ENCODE peak calls at places on chromosomes 12 and 14, in eight cellular contexts. One of them, this sample, is unnamed.

GRCh38 chr12:43692064-43692463 is 66.5 kb downstream of the PUS7L start:
- DNase-seq in SK-N-SH: no peak
- DNase-seq in transverse colon: no peak
- DNase-seq in ovary: no peak
- DNase-seq in GM12878: no peak
- DNase-seq in tibial nerve: no peak
- DNase-seq in HepG2: no peak
- DNase-seq in upper lobe of left lung: no peak
- DNase-seq in this sample: no peak

GRCh38 chr14:102554835-102555819 is 37.3 kb upstream of the RCOR1 start:
- DNase-seq in SK-N-SH: peak
- DNase-seq in transverse colon: peak
- DNase-seq in ovary: no peak
- DNase-seq in GM12878: no peak
- DNase-seq in tibial nerve: no peak
- DNase-seq in HepG2: no peak
- DNase-seq in upper lobe of left lung: peak
- DNase-seq in this sample: no peak

GRCh38 chr14:76346391-76347160 is 29.4 kb upstream of the ESRRB start:
- DNase-seq in SK-N-SH: no peak
- DNase-seq in transverse colon: no peak
- DNase-seq in ovary: no peak
- DNase-seq in GM12878: peak
- DNase-seq in tibial nerve: no peak
- DNase-seq in HepG2: peak
- DNase-seq in upper lobe of left lung: peak
- DNase-seq in this sample: no peak

GRCh38 chr14:99603471-99603933 is 505 bp downstream of the CCDC85C start:
- DNase-seq in SK-N-SH: no peak
- DNase-seq in transverse colon: peak
- DNase-seq in ovary: peak
- DNase-seq in GM12878: no peak
- DNase-seq in tibial nerve: no peak
- DNase-seq in HepG2: no peak
- DNase-seq in upper lobe of left lung: peak
- DNase-seq in this sample: no peak

GRCh38 chr12:114662512-114663177 is 21.3 kb downstream of the TBX3 start:
- DNase-seq in SK-N-SH: peak
- DNase-seq in transverse colon: peak
- DNase-seq in ovary: peak
- DNase-seq in GM12878: peak
- DNase-seq in tibial nerve: peak
- DNase-seq in HepG2: peak
- DNase-seq in upper lobe of left lung: no peak
- DNase-seq in this sample: no peak

GRCh38 chr12:43758247-43758727 is 303 bp downstream of the PUS7L start:
- DNase-seq in SK-N-SH: peak
- DNase-seq in transverse colon: peak
- DNase-seq in ovary: no peak
- DNase-seq in GM12878: peak
- DNase-seq in tibial nerve: no peak
- DNase-seq in HepG2: peak
- DNase-seq in upper lobe of left lung: no peak
- DNase-seq in this sample: no peak

GRCh38 chr12:69112616-69113015 is 126.8 kb upstream of the CPSF6 start:
- DNase-seq in SK-N-SH: no peak
- DNase-seq in transverse colon: no peak
- DNase-seq in ovary: no peak
- DNase-seq in GM12878: no peak
- DNase-seq in tibial nerve: no peak
- DNase-seq in HepG2: no peak
- DNase-seq in upper lobe of left lung: no peak
- DNase-seq in this sample: no peak

GRCh38 chr12:124622326-124622725 is 54.9 kb upstream of the NCOR2 start:
- DNase-seq in SK-N-SH: no peak
- DNase-seq in transverse colon: no peak
- DNase-seq in ovary: no peak
- DNase-seq in GM12878: no peak
- DNase-seq in tibial nerve: no peak
- DNase-seq in HepG2: no peak
- DNase-seq in upper lobe of left lung: no peak
- DNase-seq in this sample: no peak

GRCh38 chr12:3200032-3200617 is 122.9 kb downstream of the TSPAN9 start:
- DNase-seq in SK-N-SH: peak
- DNase-seq in transverse colon: peak
- DNase-seq in ovary: peak
- DNase-seq in GM12878: no peak
- DNase-seq in tibial nerve: no peak
- DNase-seq in HepG2: no peak
- DNase-seq in upper lobe of left lung: peak
- DNase-seq in this sample: no peak

GRCh38 chr12:32399373-32400113 is at the start of gene FGD4:
- DNase-seq in SK-N-SH: peak
- DNase-seq in transverse colon: peak
- DNase-seq in ovary: peak
- DNase-seq in GM12878: no peak
- DNase-seq in tibial nerve: peak
- DNase-seq in HepG2: peak
- DNase-seq in upper lobe of left lung: peak
- DNase-seq in this sample: peak

GRCh38 chr14:92719890-92720323 is 28.5 kb downstream of the LGMN start:
- DNase-seq in SK-N-SH: no peak
- DNase-seq in transverse colon: peak
- DNase-seq in ovary: no peak
- DNase-seq in GM12878: no peak
- DNase-seq in tibial nerve: no peak
- DNase-seq in HepG2: no peak
- DNase-seq in upper lobe of left lung: no peak
- DNase-seq in this sample: no peak

GRCh38 chr14:31265701-31266398 is 58.3 kb upstream of the HECTD1 start:
- DNase-seq in SK-N-SH: no peak
- DNase-seq in transverse colon: no peak
- DNase-seq in ovary: no peak
- DNase-seq in GM12878: no peak
- DNase-seq in tibial nerve: no peak
- DNase-seq in HepG2: peak
- DNase-seq in upper lobe of left lung: no peak
- DNase-seq in this sample: no peak

GRCh38 chr12:76785407-76785806 is 21.5 kb downstream of the ZDHHC17 start:
- DNase-seq in SK-N-SH: no peak
- DNase-seq in transverse colon: no peak
- DNase-seq in ovary: no peak
- DNase-seq in GM12878: no peak
- DNase-seq in tibial nerve: no peak
- DNase-seq in HepG2: no peak
- DNase-seq in upper lobe of left lung: no peak
- DNase-seq in this sample: no peak

GRCh38 chr14:31696378-31696777 is 135.2 kb downstream of the NUBPL start:
- DNase-seq in SK-N-SH: no peak
- DNase-seq in transverse colon: no peak
- DNase-seq in ovary: no peak
- DNase-seq in GM12878: no peak
- DNase-seq in tibial nerve: no peak
- DNase-seq in HepG2: no peak
- DNase-seq in upper lobe of left lung: no peak
- DNase-seq in this sample: no peak

GRCh38 chr14:60757617-60758016 is 23.1 kb downstream of the MNAT1 start:
- DNase-seq in SK-N-SH: no peak
- DNase-seq in transverse colon: no peak
- DNase-seq in ovary: no peak
- DNase-seq in GM12878: no peak
- DNase-seq in tibial nerve: no peak
- DNase-seq in HepG2: no peak
- DNase-seq in upper lobe of left lung: no peak
- DNase-seq in this sample: no peak

GRCh38 chr12:53644133-53644532 is 18.0 kb upstream of the ATF7 start:
- DNase-seq in SK-N-SH: no peak
- DNase-seq in transverse colon: no peak
- DNase-seq in ovary: no peak
- DNase-seq in GM12878: no peak
- DNase-seq in tibial nerve: no peak
- DNase-seq in HepG2: no peak
- DNase-seq in upper lobe of left lung: no peak
- DNase-seq in this sample: no peak

GRCh38 chr14:101360045-101360931 is 201.0 kb upstream of the DIO3 start:
- DNase-seq in SK-N-SH: no peak
- DNase-seq in transverse colon: peak
- DNase-seq in ovary: peak
- DNase-seq in GM12878: no peak
- DNase-seq in tibial nerve: peak
- DNase-seq in HepG2: no peak
- DNase-seq in upper lobe of left lung: peak
- DNase-seq in this sample: peak
- TF ChIP-seq EP300 in SK-N-SH: no peak
- TF ChIP-seq EP300 in transverse colon: peak
- TF ChIP-seq EP300 in ovary: peak
- TF ChIP-seq EP300 in GM12878: no peak
- TF ChIP-seq EP300 in tibial nerve: no peak
- TF ChIP-seq EP300 in HepG2: no peak
- TF ChIP-seq EP300 in upper lobe of left lung: no peak
- TF ChIP-seq EP300 in this sample: peak

GRCh38 chr12:65665817-65666216 is 158.5 kb upstream of the HMGA2 start:
- DNase-seq in SK-N-SH: no peak
- DNase-seq in transverse colon: no peak
- DNase-seq in ovary: no peak
- DNase-seq in GM12878: no peak
- DNase-seq in tibial nerve: no peak
- DNase-seq in HepG2: no peak
- DNase-seq in upper lobe of left lung: no peak
- DNase-seq in this sample: no peak
- H3K27ac ChIP-seq in SK-N-SH: peak
- H3K27ac ChIP-seq in transverse colon: no peak
- H3K27ac ChIP-seq in ovary: no peak
- H3K27ac ChIP-seq in GM12878: no peak
- H3K27ac ChIP-seq in tibial nerve: no peak
- H3K27ac ChIP-seq in HepG2: no peak
- H3K27ac ChIP-seq in upper lobe of left lung: no peak
- H3K27ac ChIP-seq in this sample: no peak

DNA sequence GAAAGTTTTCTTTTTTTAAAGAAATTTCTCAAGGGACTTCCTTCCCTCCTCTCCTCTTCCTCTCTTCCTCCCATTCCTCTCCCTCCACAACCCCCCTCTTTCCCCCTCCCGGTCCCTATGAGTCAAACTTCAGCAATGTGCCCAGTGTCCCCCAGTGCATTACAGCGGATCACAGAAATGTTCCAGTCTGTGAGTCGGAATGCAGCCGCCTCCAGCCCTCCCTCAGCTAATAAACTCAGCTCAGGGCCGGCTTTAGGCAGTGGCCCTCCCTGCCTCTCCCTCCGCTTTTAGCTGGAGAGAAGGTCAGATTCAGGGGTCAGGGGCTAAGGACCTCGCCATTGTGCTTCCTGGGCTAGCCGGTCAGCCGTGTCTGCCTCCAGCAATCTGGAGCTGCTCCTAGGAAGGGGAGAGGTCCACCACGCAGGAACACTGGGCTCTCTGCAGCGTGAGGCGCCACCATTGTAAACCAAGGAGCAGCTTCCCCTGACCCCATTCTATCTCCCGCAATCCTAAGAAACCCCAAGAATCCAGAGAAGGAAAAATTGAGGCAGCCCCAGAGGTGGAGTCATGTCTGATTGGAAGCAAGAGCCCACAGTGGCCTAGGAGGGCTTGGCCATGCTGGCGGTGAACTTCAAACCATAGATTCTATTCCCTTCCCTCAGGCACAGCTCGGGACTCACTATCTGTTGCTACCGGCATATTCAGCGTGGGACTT is 1.1 kb upstream of the HDAC7 start:
- DNase-seq in SK-N-SH: peak
- DNase-seq in transverse colon: peak
- DNase-seq in ovary: peak
- DNase-seq in GM12878: no peak
- DNase-seq in tibial nerve: peak
- DNase-seq in HepG2: peak
- DNase-seq in upper lobe of left lung: peak
- DNase-seq in this sample: peak
- TF ChIP-seq EP300 in SK-N-SH: no peak
- TF ChIP-seq EP300 in transverse colon: no peak
- TF ChIP-seq EP300 in ovary: no peak
- TF ChIP-seq EP300 in GM12878: no peak
- TF ChIP-seq EP300 in tibial nerve: no peak
- TF ChIP-seq EP300 in HepG2: peak
- TF ChIP-seq EP300 in upper lobe of left lung: no peak
- TF ChIP-seq EP300 in this sample: no peak

GRCh38 chr12:78964521-78964920 is 99.9 kb downstream of the SYT1 start:
- DNase-seq in SK-N-SH: no peak
- DNase-seq in transverse colon: no peak
- DNase-seq in ovary: no peak
- DNase-seq in GM12878: no peak
- DNase-seq in tibial nerve: no peak
- DNase-seq in HepG2: no peak
- DNase-seq in upper lobe of left lung: no peak
- DNase-seq in this sample: no peak
- H3K27ac ChIP-seq in SK-N-SH: peak
- H3K27ac ChIP-seq in transverse colon: no peak
- H3K27ac ChIP-seq in ovary: no peak
- H3K27ac ChIP-seq in GM12878: no peak
- H3K27ac ChIP-seq in tibial nerve: no peak
- H3K27ac ChIP-seq in HepG2: no peak
- H3K27ac ChIP-seq in upper lobe of left lung: no peak
- H3K27ac ChIP-seq in this sample: no peak